ENCODE peak calls at places on chromosomes 4 and X, in six cellular contexts. One of them, this sample, is unnamed.

GRCh38 chrX:143121471-143121870 is 95.7 kb downstream of the SPANXN4 start:
- DNase-seq in left lung: no peak
- DNase-seq in HCT116: no peak
- DNase-seq in Panc1: no peak
- DNase-seq in A549: no peak
- DNase-seq in right cardiac atrium: no peak
- DNase-seq in this sample: no peak

GRCh38 chrX:93422693-93423092 is 250.7 kb downstream of the NAP1L3 start:
- DNase-seq in left lung: no peak
- DNase-seq in HCT116: no peak
- DNase-seq in Panc1: no peak
- DNase-seq in A549: peak; percentile 20
- DNase-seq in right cardiac atrium: no peak
- DNase-seq in this sample: no peak

GRCh38 chr4:182179751-182180150 is 63.5 kb upstream of the TENM3 start:
- DNase-seq in left lung: no peak
- DNase-seq in HCT116: no peak
- DNase-seq in Panc1: no peak
- DNase-seq in A549: no peak
- DNase-seq in right cardiac atrium: no peak
- DNase-seq in this sample: no peak

GRCh38 chr4:3514806-3515421 is 17.3 kb downstream of the LRPAP1 start:
- DNase-seq in left lung: no peak
- DNase-seq in HCT116: no peak
- DNase-seq in Panc1: no peak
- DNase-seq in A549: peak; percentile 20
- DNase-seq in right cardiac atrium: peak; percentile 44
- DNase-seq in this sample: no peak

GRCh38 chr4:42078184-42078801 is 74.2 kb downstream of the BEND4 start:
- DNase-seq in left lung: no peak
- DNase-seq in HCT116: no peak
- DNase-seq in Panc1: no peak
- DNase-seq in A549: no peak
- DNase-seq in right cardiac atrium: no peak
- DNase-seq in this sample: no peak

GRCh38 chr4:2388430-2389182 is 29.8 kb downstream of the ZFYVE28 start:
- DNase-seq in left lung: no peak
- DNase-seq in HCT116: no peak
- DNase-seq in Panc1: no peak
- DNase-seq in A549: no peak
- DNase-seq in right cardiac atrium: no peak
- DNase-seq in this sample: no peak

GRCh38 chr4:139176299-139177048 is 544 bp downstream of the ELF2 start:
- DNase-seq in left lung: peak; percentile 91
- DNase-seq in HCT116: peak; percentile 43
- DNase-seq in Panc1: no peak
- DNase-seq in A549: peak; percentile 70
- DNase-seq in right cardiac atrium: peak; percentile 94
- DNase-seq in this sample: peak; percentile 84

GRCh38 chrX:38326086-38326485 is 1.2 kb downstream of the RPGR start:
- DNase-seq in left lung: no peak
- DNase-seq in HCT116: no peak
- DNase-seq in Panc1: no peak
- DNase-seq in A549: no peak
- DNase-seq in right cardiac atrium: no peak
- DNase-seq in this sample: no peak

GRCh38 chr4:120749445-120750151 is 172.9 kb downstream of the PRDM5 start:
- DNase-seq in left lung: peak; percentile 32
- DNase-seq in HCT116: no peak
- DNase-seq in Panc1: no peak
- DNase-seq in A549: no peak
- DNase-seq in right cardiac atrium: no peak
- DNase-seq in this sample: no peak

GRCh38 chr4:6844986-6845385 is 62.5 kb downstream of the KIAA0232 start:
- DNase-seq in left lung: no peak
- DNase-seq in HCT116: no peak
- DNase-seq in Panc1: no peak
- DNase-seq in A549: no peak
- DNase-seq in right cardiac atrium: no peak
- DNase-seq in this sample: no peak

GRCh38 chr4:41384992-41385391 is 128.3 kb downstream of the UCHL1 start:
- DNase-seq in left lung: peak; percentile 56
- DNase-seq in HCT116: no peak
- DNase-seq in Panc1: no peak
- DNase-seq in A549: no peak
- DNase-seq in right cardiac atrium: peak; percentile 97
- DNase-seq in this sample: no peak

GRCh38 chr4:4457803-4458550 is 71.1 kb downstream of the NSG1 start:
- DNase-seq in left lung: no peak
- DNase-seq in HCT116: no peak
- DNase-seq in Panc1: no peak
- DNase-seq in A549: no peak
- DNase-seq in right cardiac atrium: no peak
- DNase-seq in this sample: no peak

DNA sequence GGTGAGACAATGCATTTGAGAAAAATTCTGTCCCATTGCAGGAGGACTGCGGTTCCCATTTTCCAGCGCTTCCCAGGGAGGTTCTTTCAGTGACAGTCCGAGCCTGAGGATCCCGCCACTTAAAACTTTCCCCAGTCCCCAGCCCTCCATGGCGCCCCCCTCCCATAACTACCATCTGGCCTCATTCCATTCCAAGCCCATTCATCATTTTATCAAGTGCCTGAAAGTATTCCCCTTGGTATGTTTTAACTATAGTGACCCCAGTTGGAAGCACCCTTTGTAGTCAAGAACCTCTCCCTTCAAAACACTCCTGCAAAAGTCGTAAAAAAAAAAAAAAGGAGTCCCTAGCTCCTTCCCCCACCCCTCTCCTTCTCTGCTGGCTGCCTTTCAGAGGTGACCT is 1.2 kb downstream of the RASL11B start:
- DNase-seq in left lung: no peak
- DNase-seq in HCT116: no peak
- DNase-seq in Panc1: no peak
- DNase-seq in A549: no peak
- DNase-seq in right cardiac atrium: no peak
- DNase-seq in this sample: no peak
- H3K27ac ChIP-seq in left lung: no peak overlapping the region
- H3K27ac ChIP-seq in HCT116: no peak overlapping the region
- H3K27ac ChIP-seq in Panc1: no peak overlapping the region
- H3K27ac ChIP-seq in A549: no peak overlapping the region
- H3K27ac ChIP-seq in right cardiac atrium: no peak overlapping the region
- H3K27ac ChIP-seq in this sample: no peak overlapping the region

GRCh38 chrX:56764975-56765791 is 36.1 kb downstream of the NBDY start:
- DNase-seq in left lung: peak; percentile 32
- DNase-seq in HCT116: no peak
- DNase-seq in Panc1: no peak
- DNase-seq in A549: no peak
- DNase-seq in right cardiac atrium: no peak
- DNase-seq in this sample: no peak
- H3K4me1 ChIP-seq in left lung: peaks cover 10% of the 10 kb centered on the region
- H3K4me1 ChIP-seq in HCT116: no peaks in the 10 kb centered on the region
- H3K4me1 ChIP-seq in Panc1: no peaks in the 10 kb centered on the region
- H3K4me1 ChIP-seq in A549: peaks cover 8% of the 10 kb centered on the region
- H3K4me1 ChIP-seq in right cardiac atrium: peaks cover 3% of the 10 kb centered on the region
- H3K4me1 ChIP-seq in this sample: no peaks in the 10 kb centered on the region

GRCh38 chrX:52821079-52821760 is 10.1 kb downstream of the XAGE5 start:
- DNase-seq in left lung: no peak
- DNase-seq in HCT116: no peak
- DNase-seq in Panc1: no peak
- DNase-seq in A549: no peak
- DNase-seq in right cardiac atrium: no peak
- DNase-seq in this sample: no peak
- H3K27ac ChIP-seq in left lung: no peak overlapping the region
- H3K27ac ChIP-seq in HCT116: no peak overlapping the region
- H3K27ac ChIP-seq in Panc1: no peak overlapping the region
- H3K27ac ChIP-seq in A549: no peak overlapping the region
- H3K27ac ChIP-seq in right cardiac atrium: no peak overlapping the region
- H3K27ac ChIP-seq in this sample: no peak overlapping the region

DNA sequence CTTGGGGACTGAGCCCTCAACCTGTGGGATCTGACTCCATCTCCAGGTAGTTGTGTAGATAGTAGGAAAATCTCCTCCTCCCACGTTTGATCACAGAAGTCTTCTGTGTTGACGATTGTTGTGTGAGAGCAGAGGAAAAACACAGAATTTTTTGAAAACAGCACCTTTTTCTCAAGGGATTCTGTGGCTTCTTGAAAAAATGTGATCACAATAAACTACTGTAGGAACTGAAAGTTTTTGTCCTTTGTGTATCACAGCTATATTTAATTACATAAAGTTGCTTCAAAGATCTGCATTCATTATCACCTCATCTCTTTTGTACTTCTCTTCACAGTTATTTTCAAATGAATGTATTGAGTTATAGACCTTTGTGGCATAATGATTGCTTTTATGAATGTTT is 85.1 kb downstream of the AFF1 start:
- DNase-seq in left lung: no peak
- DNase-seq in HCT116: no peak
- DNase-seq in Panc1: no peak
- DNase-seq in A549: no peak
- DNase-seq in right cardiac atrium: no peak
- DNase-seq in this sample: no peak
- H3K4me1 ChIP-seq in left lung: peaks cover 21% of the 10 kb centered on the region
- H3K4me1 ChIP-seq in HCT116: peaks cover 10% of the 10 kb centered on the region
- H3K4me1 ChIP-seq in Panc1: peaks cover 6% of the 10 kb centered on the region
- H3K4me1 ChIP-seq in A549: peaks cover 78% of the 10 kb centered on the region
- H3K4me1 ChIP-seq in right cardiac atrium: peaks cover 13% of the 10 kb centered on the region
- H3K4me1 ChIP-seq in this sample: peaks cover 17% of the 10 kb centered on the region

DNA sequence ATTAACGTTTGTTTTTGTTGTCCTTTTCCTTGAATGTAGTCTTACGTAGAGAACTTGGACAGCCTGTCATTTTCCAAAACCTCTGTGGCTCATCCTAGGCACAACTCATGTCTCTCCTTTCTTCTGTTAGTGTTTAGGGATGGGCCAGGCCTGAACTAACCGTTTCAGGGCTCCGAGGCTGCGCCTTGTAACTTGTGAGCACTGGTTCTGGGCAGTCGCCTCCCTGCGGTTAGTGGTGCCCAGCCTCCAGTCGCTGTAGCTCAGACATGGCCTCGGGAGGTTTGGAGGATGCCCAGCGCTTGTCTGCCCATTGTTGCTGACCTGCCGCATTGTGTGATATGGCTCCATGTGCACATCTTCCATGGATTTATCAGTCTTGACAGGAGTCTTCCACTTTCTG is 32.8 kb downstream of the TMEM131L start:
- DNase-seq in left lung: no peak
- DNase-seq in HCT116: no peak
- DNase-seq in Panc1: no peak
- DNase-seq in A549: no peak
- DNase-seq in right cardiac atrium: peak; percentile 79
- DNase-seq in this sample: no peak
- H3K27ac ChIP-seq in left lung: no peak overlapping the region
- H3K27ac ChIP-seq in HCT116: no peak overlapping the region
- H3K27ac ChIP-seq in Panc1: no peak overlapping the region
- H3K27ac ChIP-seq in A549: no peak overlapping the region
- H3K27ac ChIP-seq in right cardiac atrium: peak overlapping the region; percentile 19
- H3K27ac ChIP-seq in this sample: no peak overlapping the region

GRCh38 chr4:8266508-8266907 is 3.0 kb upstream of the HTRA3 start:
- DNase-seq in left lung: no peak
- DNase-seq in HCT116: no peak
- DNase-seq in Panc1: no peak
- DNase-seq in A549: no peak
- DNase-seq in right cardiac atrium: peak; percentile 72
- DNase-seq in this sample: no peak
- H3K4me1 ChIP-seq in left lung: peaks cover 7% of the 10 kb centered on the region
- H3K4me1 ChIP-seq in HCT116: no peaks in the 10 kb centered on the region
- H3K4me1 ChIP-seq in Panc1: no peaks in the 10 kb centered on the region
- H3K4me1 ChIP-seq in A549: peaks cover 16% of the 10 kb centered on the region
- H3K4me1 ChIP-seq in right cardiac atrium: peaks cover 3% of the 10 kb centered on the region
- H3K4me1 ChIP-seq in this sample: no peaks in the 10 kb centered on the region

GRCh38 chrX:20663287-20663686 is 396.6 kb upstream of the RPS6KA3 start:
- DNase-seq in left lung: no peak
- DNase-seq in HCT116: no peak
- DNase-seq in Panc1: no peak
- DNase-seq in A549: no peak
- DNase-seq in right cardiac atrium: no peak
- DNase-seq in this sample: no peak

GRCh38 chrX:20666316-20666715 is 399.6 kb upstream of the RPS6KA3 start:
- DNase-seq in left lung: no peak
- DNase-seq in HCT116: no peak
- DNase-seq in Panc1: no peak
- DNase-seq in A549: no peak
- DNase-seq in right cardiac atrium: no peak
- DNase-seq in this sample: no peak

GRCh38 chrX:20665441-20665840 is 398.7 kb upstream of the RPS6KA3 start:
- DNase-seq in left lung: no peak
- DNase-seq in HCT116: no peak
- DNase-seq in Panc1: no peak
- DNase-seq in A549: no peak
- DNase-seq in right cardiac atrium: no peak
- DNase-seq in this sample: no peak

GRCh38 chrX:20668550-20668949 is 401.8 kb upstream of the RPS6KA3 start:
- DNase-seq in left lung: no peak
- DNase-seq in HCT116: no peak
- DNase-seq in Panc1: no peak
- DNase-seq in A549: no peak
- DNase-seq in right cardiac atrium: no peak
- DNase-seq in this sample: no peak

DNA sequence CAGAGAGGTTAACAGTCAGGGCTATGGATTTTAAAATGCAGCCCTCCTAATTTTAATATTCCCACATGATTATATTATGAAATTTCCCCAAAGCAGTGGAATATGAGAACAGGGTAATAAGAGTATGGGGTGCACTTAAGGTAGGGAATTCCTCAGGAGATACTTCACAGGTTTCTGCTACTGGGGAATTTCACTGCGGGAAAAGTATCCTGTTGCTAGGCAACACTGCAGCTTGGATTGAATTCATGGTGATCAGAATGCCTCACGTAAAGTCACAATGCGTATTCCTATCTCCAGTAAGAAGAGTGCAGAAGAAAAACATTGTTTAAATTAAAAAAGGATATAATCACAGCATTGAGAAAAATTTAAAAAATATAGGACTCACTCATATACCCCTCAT is 398.1 kb upstream of the RPS6KA3 start:
- DNase-seq in left lung: no peak
- DNase-seq in HCT116: no peak
- DNase-seq in Panc1: no peak
- DNase-seq in A549: no peak
- DNase-seq in right cardiac atrium: no peak
- DNase-seq in this sample: no peak
- H3K27ac ChIP-seq in left lung: no peak overlapping the region
- H3K27ac ChIP-seq in HCT116: no peak overlapping the region
- H3K27ac ChIP-seq in Panc1: no peak overlapping the region
- H3K27ac ChIP-seq in A549: no peak overlapping the region
- H3K27ac ChIP-seq in right cardiac atrium: no peak overlapping the region
- H3K27ac ChIP-seq in this sample: no peak overlapping the region